ENCODE peak calls at places on chromosomes 6 and 20, in four cellular contexts. One of them, this sample, is unnamed.

GRCh38 chr20:44209691-44210421 is 715 bp downstream of the OSER1 start:
- DNase-seq in H1: no peak
- DNase-seq in H9: no peak
- DNase-seq in IMR-90: peak; percentile 35
- DNase-seq in this sample: peak; percentile 69

GRCh38 chr6:38617856-38618255 is 21.9 kb downstream of the BTBD9 start:
- DNase-seq in H1: no peak
- DNase-seq in H9: no peak
- DNase-seq in IMR-90: no peak
- DNase-seq in this sample: no peak

GRCh38 chr20:38617011-38617829 is 15.6 kb downstream of the ARHGAP40 start:
- DNase-seq in H1: no peak
- DNase-seq in H9: peak; percentile 65
- DNase-seq in IMR-90: peak; percentile 36
- DNase-seq in this sample: peak; percentile 88

GRCh38 chr20:14067631-14068030 is 72.3 kb downstream of the MACROD2 start:
- DNase-seq in H1: no peak
- DNase-seq in H9: no peak
- DNase-seq in IMR-90: no peak
- DNase-seq in this sample: no peak

GRCh38 chr6:3525915-3526314 is 69.1 kb upstream of the SLC22A23 start:
- DNase-seq in H1: no peak
- DNase-seq in H9: no peak
- DNase-seq in IMR-90: no peak
- DNase-seq in this sample: no peak

GRCh38 chr6:142853244-142854180 is 91.5 kb downstream of the HIVEP2 start:
- DNase-seq in H1: no peak
- DNase-seq in H9: no peak
- DNase-seq in IMR-90: peak; percentile 44
- DNase-seq in this sample: no peak

GRCh38 chr6:141877275-141877983 is 255.3 kb upstream of the GJE1 start:
- DNase-seq in H1: no peak
- DNase-seq in H9: no peak
- DNase-seq in IMR-90: peak; percentile 13
- DNase-seq in this sample: no peak

GRCh38 chr20:64098471-64099013 is 8.8 kb downstream of the NPBWR2 start:
- DNase-seq in H1: no peak
- DNase-seq in H9: no peak
- DNase-seq in IMR-90: no peak
- DNase-seq in this sample: no peak

GRCh38 chr20:39533858-39534257 is 571.7 kb downstream of the DHX35 start:
- DNase-seq in H1: no peak
- DNase-seq in H9: no peak
- DNase-seq in IMR-90: no peak
- DNase-seq in this sample: no peak

GRCh38 chr6:43427406-43428111 is at the start of gene ABCC10:
- DNase-seq in H1: peak; percentile 79
- DNase-seq in H9: peak; percentile 96
- DNase-seq in IMR-90: peak; percentile 95
- DNase-seq in this sample: peak; percentile 97
- H4K8ac ChIP-seq in H1: peak within 1 kb of the TSS; percentile 30
- H4K8ac ChIP-seq in H9: no peak within 1 kb of the TSS
- H4K8ac ChIP-seq in IMR-90: peak within 1 kb of the TSS; percentile 96
- H4K8ac ChIP-seq in this sample: no peak within 1 kb of the TSS

GRCh38 chr6:167560673-167561569 is 236.0 kb downstream of the TTLL2 start:
- DNase-seq in H1: no peak
- DNase-seq in H9: no peak
- DNase-seq in IMR-90: no peak
- DNase-seq in this sample: no peak
- H3K18ac ChIP-seq in H1: no peak overlapping the region
- H3K18ac ChIP-seq in H9: no peak overlapping the region
- H3K18ac ChIP-seq in IMR-90: no peak overlapping the region
- H3K18ac ChIP-seq in this sample: no peak overlapping the region

GRCh38 chr6:96223695-96224094 is 207.9 kb downstream of the FUT9 start:
- DNase-seq in H1: no peak
- DNase-seq in H9: no peak
- DNase-seq in IMR-90: no peak
- DNase-seq in this sample: no peak
- H4K5ac ChIP-seq in H1: no peak overlapping the region
- H4K5ac ChIP-seq in H9: no peak overlapping the region
- H4K5ac ChIP-seq in IMR-90: no peak overlapping the region
- H4K5ac ChIP-seq in this sample: no peak overlapping the region

GRCh38 chr6:56772737-56773184 is 130.1 kb upstream of the DST start:
- DNase-seq in H1: no peak
- DNase-seq in H9: peak; percentile 49
- DNase-seq in IMR-90: peak; percentile 93
- DNase-seq in this sample: peak; percentile 90
- H4K8ac ChIP-seq in H1: no peak overlapping the region
- H4K8ac ChIP-seq in H9: no peak overlapping the region
- H4K8ac ChIP-seq in IMR-90: no peak overlapping the region
- H4K8ac ChIP-seq in this sample: no peak overlapping the region

GRCh38 chr6:76631641-76632040 is 559.2 kb upstream of the IMPG1 start:
- DNase-seq in H1: no peak
- DNase-seq in H9: no peak
- DNase-seq in IMR-90: no peak
- DNase-seq in this sample: no peak
- H3K18ac ChIP-seq in H1: no peak overlapping the region
- H3K18ac ChIP-seq in H9: no peak overlapping the region
- H3K18ac ChIP-seq in IMR-90: no peak overlapping the region
- H3K18ac ChIP-seq in this sample: no peak overlapping the region